ENCODE peak calls at places on chromosome 6, in seven cellular contexts. One of them, this sample, is unnamed.

GRCh38 chr6:144778773-144779531 is 493.8 kb downstream of the UTRN start:
- DNase-seq in K562: no peak
- DNase-seq in sigmoid colon: no peak
- DNase-seq in SK-N-SH: no peak
- DNase-seq in prostate gland: no peak
- DNase-seq in H1: no peak
- DNase-seq in transverse colon: no peak
- DNase-seq in this sample: no peak

GRCh38 chr6:15754035-15754705 is 91.3 kb upstream of the DTNBP1 start:
- DNase-seq in sigmoid colon: no peak
- DNase-seq in K562: peak; percentile 20
- DNase-seq in SK-N-SH: peak; percentile 25
- DNase-seq in H1: no peak
- DNase-seq in prostate gland: no peak
- DNase-seq in transverse colon: no peak
- DNase-seq in this sample: peak; percentile 35

GRCh38 chr6:68951350-68951749 is 316.3 kb downstream of the ADGRB3 start:
- DNase-seq in H1: no peak
- DNase-seq in prostate gland: no peak
- DNase-seq in sigmoid colon: no peak
- DNase-seq in transverse colon: no peak
- DNase-seq in SK-N-SH: no peak
- DNase-seq in K562: no peak
- DNase-seq in this sample: no peak

GRCh38 chr6:75530696-75531095 is 37.1 kb upstream of the FILIP1 start:
- DNase-seq in K562: no peak
- DNase-seq in SK-N-SH: no peak
- DNase-seq in transverse colon: no peak
- DNase-seq in prostate gland: no peak
- DNase-seq in H1: no peak
- DNase-seq in sigmoid colon: no peak
- DNase-seq in this sample: no peak

GRCh38 chr6:14711056-14711703 is 534.7 kb upstream of the JARID2 start:
- DNase-seq in H1: no peak
- DNase-seq in K562: peak; percentile 76
- DNase-seq in transverse colon: peak; percentile 49
- DNase-seq in prostate gland: no peak
- DNase-seq in SK-N-SH: peak; percentile 25
- DNase-seq in sigmoid colon: no peak
- DNase-seq in this sample: peak; percentile 44

GRCh38 chr6:112800439-112800838 is 453.3 kb downstream of the RFPL4B start:
- DNase-seq in transverse colon: no peak
- DNase-seq in H1: no peak
- DNase-seq in sigmoid colon: no peak
- DNase-seq in K562: no peak
- DNase-seq in SK-N-SH: no peak
- DNase-seq in prostate gland: no peak
- DNase-seq in this sample: no peak

GRCh38 chr6:18011287-18011686 is 23.9 kb upstream of the KIF13A start:
- DNase-seq in prostate gland: no peak
- DNase-seq in sigmoid colon: no peak
- DNase-seq in K562: no peak
- DNase-seq in transverse colon: no peak
- DNase-seq in SK-N-SH: no peak
- DNase-seq in H1: no peak
- DNase-seq in this sample: no peak

GRCh38 chr6:84618046-84618752 is 146.2 kb downstream of the TBX18 start:
- DNase-seq in prostate gland: no peak
- DNase-seq in transverse colon: no peak
- DNase-seq in SK-N-SH: no peak
- DNase-seq in K562: no peak
- DNase-seq in H1: no peak
- DNase-seq in sigmoid colon: no peak
- DNase-seq in this sample: no peak

GRCh38 chr6:73308712-73309533 is 45.2 kb downstream of the DPPA5 start:
- DNase-seq in sigmoid colon: no peak
- DNase-seq in K562: peak; percentile 57
- DNase-seq in transverse colon: no peak
- DNase-seq in SK-N-SH: no peak
- DNase-seq in prostate gland: no peak
- DNase-seq in H1: no peak
- DNase-seq in this sample: no peak

GRCh38 chr6:22418714-22419113 is 121.9 kb upstream of the PRL start:
- DNase-seq in sigmoid colon: no peak
- DNase-seq in H1: no peak
- DNase-seq in transverse colon: no peak
- DNase-seq in K562: no peak
- DNase-seq in prostate gland: no peak
- DNase-seq in SK-N-SH: no peak
- DNase-seq in this sample: no peak

GRCh38 chr6:57147401-57147800 is 24.7 kb upstream of the BAG2 start:
- DNase-seq in H1: no peak
- DNase-seq in prostate gland: no peak
- DNase-seq in K562: no peak
- DNase-seq in sigmoid colon: no peak
- DNase-seq in SK-N-SH: no peak
- DNase-seq in transverse colon: no peak
- DNase-seq in this sample: no peak

GRCh38 chr6:6918216-6918983 is 189.4 kb upstream of the RREB1 start:
- DNase-seq in sigmoid colon: no peak
- DNase-seq in transverse colon: no peak
- DNase-seq in SK-N-SH: no peak
- DNase-seq in K562: peak; percentile 33
- DNase-seq in prostate gland: no peak
- DNase-seq in H1: no peak
- DNase-seq in this sample: no peak

GRCh38 chr6:30876039-30876730 is 8.1 kb upstream of the DDR1 start:
- DNase-seq in K562: no peak
- DNase-seq in H1: no peak
- DNase-seq in transverse colon: no peak
- DNase-seq in prostate gland: peak; percentile 82
- DNase-seq in SK-N-SH: no peak
- DNase-seq in sigmoid colon: peak; percentile 83
- DNase-seq in this sample: no peak

GRCh38 chr6:158188591-158188990 is 20.4 kb downstream of the GTF2H5 start:
- DNase-seq in H1: no peak
- DNase-seq in transverse colon: no peak
- DNase-seq in prostate gland: no peak
- DNase-seq in K562: no peak
- DNase-seq in SK-N-SH: no peak
- DNase-seq in sigmoid colon: no peak
- DNase-seq in this sample: no peak

GRCh38 chr6:7267521-7268091 is 45.4 kb downstream of the SSR1 start:
- DNase-seq in prostate gland: peak; percentile 88
- DNase-seq in SK-N-SH: peak; percentile 64
- DNase-seq in transverse colon: no peak
- DNase-seq in K562: peak; percentile 73
- DNase-seq in H1: no peak
- DNase-seq in sigmoid colon: peak; percentile 73
- DNase-seq in this sample: peak; percentile 88

GRCh38 chr6:84967389-84967788 is 203.0 kb upstream of the TBX18 start:
- DNase-seq in SK-N-SH: peak; percentile 14
- DNase-seq in H1: peak; percentile 13
- DNase-seq in K562: peak; percentile 32
- DNase-seq in prostate gland: no peak
- DNase-seq in sigmoid colon: no peak
- DNase-seq in transverse colon: no peak
- DNase-seq in this sample: no peak

GRCh38 chr6:149235130-149235561 is 82.4 kb upstream of the TAB2 start:
- DNase-seq in sigmoid colon: no peak
- DNase-seq in prostate gland: no peak
- DNase-seq in K562: no peak
- DNase-seq in H1: no peak
- DNase-seq in transverse colon: peak; percentile 33
- DNase-seq in SK-N-SH: no peak
- DNase-seq in this sample: no peak

GRCh38 chr6:43076928-43077809 is 1.1 kb downstream of the PTK7 start:
- DNase-seq in sigmoid colon: no peak
- DNase-seq in prostate gland: no peak
- DNase-seq in H1: no peak
- DNase-seq in transverse colon: no peak
- DNase-seq in SK-N-SH: peak; percentile 80
- DNase-seq in K562: no peak
- DNase-seq in this sample: no peak

GRCh38 chr6:21158149-21158548 is 435.4 kb upstream of the SOX4 start:
- DNase-seq in transverse colon: no peak
- DNase-seq in K562: no peak
- DNase-seq in H1: no peak
- DNase-seq in sigmoid colon: no peak
- DNase-seq in prostate gland: no peak
- DNase-seq in SK-N-SH: peak; percentile 62
- DNase-seq in this sample: no peak

GRCh38 chr6:136607204-136607931 is 57.1 kb upstream of the MAP7 start:
- DNase-seq in H1: no peak
- DNase-seq in transverse colon: no peak
- DNase-seq in sigmoid colon: no peak
- DNase-seq in SK-N-SH: no peak
- DNase-seq in K562: peak; percentile 27
- DNase-seq in prostate gland: peak; percentile 31
- DNase-seq in this sample: no peak

GRCh38 chr6:6588064-6588923 is at the start of gene LY86:
- DNase-seq in K562: no peak
- DNase-seq in sigmoid colon: no peak
- DNase-seq in prostate gland: no peak
- DNase-seq in transverse colon: peak; percentile 14
- DNase-seq in H1: no peak
- DNase-seq in SK-N-SH: no peak
- DNase-seq in this sample: no peak

GRCh38 chr6:135094403-135094821 is 39.8 kb upstream of the HBS1L start:
- DNase-seq in H1: no peak
- DNase-seq in transverse colon: no peak
- DNase-seq in prostate gland: no peak
- DNase-seq in K562: no peak
- DNase-seq in sigmoid colon: no peak
- DNase-seq in SK-N-SH: no peak
- DNase-seq in this sample: no peak

GRCh38 chr6:47057830-47058540 is 15.9 kb upstream of the ADGRF1 start:
- DNase-seq in H1: no peak
- DNase-seq in SK-N-SH: no peak
- DNase-seq in prostate gland: no peak
- DNase-seq in sigmoid colon: no peak
- DNase-seq in transverse colon: no peak
- DNase-seq in K562: no peak
- DNase-seq in this sample: no peak

GRCh38 chr6:109999740-110000139 is 21.6 kb downstream of the GPR6 start:
- DNase-seq in H1: no peak
- DNase-seq in transverse colon: no peak
- DNase-seq in SK-N-SH: no peak
- DNase-seq in prostate gland: no peak
- DNase-seq in K562: no peak
- DNase-seq in sigmoid colon: no peak
- DNase-seq in this sample: no peak

GRCh38 chr6:49300443-49300842 is 162.6 kb downstream of the MMUT start:
- DNase-seq in transverse colon: no peak
- DNase-seq in H1: no peak
- DNase-seq in SK-N-SH: no peak
- DNase-seq in K562: no peak
- DNase-seq in sigmoid colon: no peak
- DNase-seq in prostate gland: no peak
- DNase-seq in this sample: no peak

GRCh38 chr6:49305010-49305409 is 158.0 kb downstream of the MMUT start:
- DNase-seq in sigmoid colon: no peak
- DNase-seq in transverse colon: no peak
- DNase-seq in H1: no peak
- DNase-seq in SK-N-SH: no peak
- DNase-seq in prostate gland: no peak
- DNase-seq in K562: no peak
- DNase-seq in this sample: no peak

GRCh38 chr6:49300911-49301310 is 162.1 kb downstream of the MMUT start:
- DNase-seq in prostate gland: no peak
- DNase-seq in sigmoid colon: no peak
- DNase-seq in SK-N-SH: no peak
- DNase-seq in K562: no peak
- DNase-seq in transverse colon: no peak
- DNase-seq in H1: no peak
- DNase-seq in this sample: no peak
- TF ChIP-seq POLR2AphosphoS5 in prostate gland: no peak
- TF ChIP-seq POLR2AphosphoS5 in sigmoid colon: no peak
- TF ChIP-seq POLR2AphosphoS5 in SK-N-SH: no peak
- TF ChIP-seq POLR2AphosphoS5 in K562: no peak
- TF ChIP-seq POLR2AphosphoS5 in transverse colon: no peak
- TF ChIP-seq POLR2AphosphoS5 in H1: no peak
- TF ChIP-seq POLR2AphosphoS5 in this sample: no peak

DNA sequence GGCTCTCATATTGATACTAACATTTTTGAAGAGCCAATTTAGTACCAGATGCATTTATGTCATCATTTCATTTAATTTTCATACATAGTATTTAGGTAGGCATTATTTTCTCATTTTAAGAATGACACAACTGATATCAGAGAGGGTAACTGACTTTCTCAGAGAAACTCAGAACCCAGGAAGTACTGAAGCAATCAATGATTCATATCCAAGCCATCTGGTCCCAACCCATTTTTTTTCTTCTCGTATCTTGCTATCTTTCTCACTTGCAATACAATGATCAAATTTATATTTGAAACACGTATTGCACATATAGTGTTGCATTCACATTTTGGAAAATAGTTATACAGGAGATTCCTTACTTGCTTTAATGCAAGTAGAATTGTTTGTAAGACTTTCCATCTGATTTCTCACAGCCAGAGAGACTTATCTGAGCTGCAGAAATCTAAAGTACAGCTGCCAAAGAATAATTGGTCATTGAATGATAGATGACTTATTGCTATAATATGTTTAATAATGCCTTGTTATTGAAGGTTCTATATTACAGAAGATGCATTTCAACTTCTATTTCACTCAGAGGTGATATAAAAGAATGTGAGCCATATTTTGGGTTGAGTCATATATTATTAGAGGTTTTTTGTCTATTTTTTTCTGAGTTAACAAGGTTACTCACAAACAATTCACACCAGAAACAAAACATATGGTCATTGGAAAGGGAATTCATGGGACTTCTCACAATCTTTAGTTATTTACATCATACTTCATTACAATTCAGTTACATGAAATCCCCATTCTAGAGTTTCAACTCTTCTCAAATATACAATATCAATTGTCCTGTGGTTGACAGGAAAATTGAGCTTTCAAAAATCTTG is 337.5 kb upstream of the CITED2 start:
- DNase-seq in transverse colon: no peak
- DNase-seq in prostate gland: no peak
- DNase-seq in H1: no peak
- DNase-seq in SK-N-SH: no peak
- DNase-seq in K562: no peak
- DNase-seq in sigmoid colon: no peak
- DNase-seq in this sample: no peak
- H3K4me1 ChIP-seq in transverse colon: peaks cover 13% of the 10 kb centered on the region
- H3K4me1 ChIP-seq in prostate gland: no peaks in the 10 kb centered on the region
- H3K4me1 ChIP-seq in H1: no peaks in the 10 kb centered on the region
- H3K4me1 ChIP-seq in SK-N-SH: no peaks in the 10 kb centered on the region
- H3K4me1 ChIP-seq in K562: peaks cover 11% of the 10 kb centered on the region
- H3K4me1 ChIP-seq in sigmoid colon: peaks cover 34% of the 10 kb centered on the region
- H3K4me1 ChIP-seq in this sample: peaks cover 7% of the 10 kb centered on the region

GRCh38 chr6:35669441-35669776 is 19.3 kb downstream of the FKBP5 start:
- DNase-seq in sigmoid colon: no peak
- DNase-seq in prostate gland: no peak
- DNase-seq in K562: no peak
- DNase-seq in transverse colon: no peak
- DNase-seq in SK-N-SH: no peak
- DNase-seq in H1: no peak
- DNase-seq in this sample: no peak
- TF ChIP-seq POLR2AphosphoS5 in sigmoid colon: no peak
- TF ChIP-seq POLR2AphosphoS5 in prostate gland: no peak
- TF ChIP-seq POLR2AphosphoS5 in K562: no peak
- TF ChIP-seq POLR2AphosphoS5 in transverse colon: no peak
- TF ChIP-seq POLR2AphosphoS5 in SK-N-SH: no peak
- TF ChIP-seq POLR2AphosphoS5 in H1: no peak
- TF ChIP-seq POLR2AphosphoS5 in this sample: no peak

GRCh38 chr6:78999737-79000136 is 78.3 kb downstream of the PHIP start:
- DNase-seq in transverse colon: no peak
- DNase-seq in K562: no peak
- DNase-seq in sigmoid colon: no peak
- DNase-seq in SK-N-SH: no peak
- DNase-seq in prostate gland: no peak
- DNase-seq in H1: no peak
- DNase-seq in this sample: no peak
- H3K4me1 ChIP-seq in transverse colon: no peaks in the 10 kb centered on the region
- H3K4me1 ChIP-seq in K562: no peaks in the 10 kb centered on the region
- H3K4me1 ChIP-seq in sigmoid colon: no peaks in the 10 kb centered on the region
- H3K4me1 ChIP-seq in SK-N-SH: no peaks in the 10 kb centered on the region
- H3K4me1 ChIP-seq in prostate gland: no peaks in the 10 kb centered on the region
- H3K4me1 ChIP-seq in H1: no peaks in the 10 kb centered on the region
- H3K4me1 ChIP-seq in this sample: peaks cover 4% of the 10 kb centered on the region